ENCODE peak calls at places on chromosomes 7 and 10, in four cellular contexts. K is K562, Y is HepG2, C is H1. V is an unnamed sample.

GRCh38 chr7:6208573-6209328 is 63.7 kb downstream of the CYTH3 start:
- DNase-seq in Y (no peak), K (no peak), C (no peak), V (no peak)

GRCh38 chr10:97907830-97908229 is 58.2 kb downstream of the GOLGA7B start:
- DNase-seq in Y (no peak), K (no peak), C (no peak), V (no peak)

GRCh38 chr10:84269773-84270172 is 24.9 kb downstream of the RGR start:
- DNase-seq in K (no peak), Y (no peak), C (no peak), V (no peak)

GRCh38 chr7:23266918-23267317 is 20.3 kb downstream of the GPNMB start:
- DNase-seq in K (no peak), C (no peak), Y (no peak), V (no peak)

GRCh38 chr7:151068069-151068773 is 8.8 kb downstream of the SLC4A2 start:
- DNase-seq in Y (no peak), C (no peak), K (no peak), V (no peak)

GRCh38 chr7:103317009-103317408 is 19.8 kb downstream of the PMPCB start:
- DNase-seq in Y (no peak), C (no peak), K (no peak), V (no peak)

GRCh38 chr7:131899271-131900030 is 343.0 kb upstream of the PODXL start:
- DNase-seq in K (no peak), C (no peak), Y (no peak), V (no peak)

GRCh38 chr7:116177009-116177408 is 33.3 kb upstream of the TES start:
- DNase-seq in Y (no peak), K (no peak), C (no peak), V (no peak)

GRCh38 chr7:100220833-100221718 is 1.3 kb downstream of the PVRIG start:
- DNase-seq in K (no peak), C (no peak), Y (no peak), V (no peak)

GRCh38 chr7:107643938-107644703 is 16.5 kb upstream of the SLC26A4 start:
- DNase-seq in K (no peak), C (no peak), Y (no peak), V (no peak)

GRCh38 chr7:5630670-5631069 is 150.8 kb downstream of the RNF216 start:
- DNase-seq in C (no peak), Y (no peak), K (no peak), V (no peak)

GRCh38 chr10:110207805-110208613 is 604 bp downstream of the MXI1 start:
- DNase-seq in C (peak), Y (no peak), K (peak), V (peak)

GRCh38 chr10:110208614-110209398 is 1.4 kb downstream of the MXI1 start:
- DNase-seq in Y (no peak), K (peak), C (no peak), V (no peak)

GRCh38 chr10:110209399-110209925 is 2.1 kb downstream of the MXI1 start:
- DNase-seq in Y (no peak), K (no peak), C (peak), V (peak)

GRCh38 chr10:110205051-110205675 is 2.2 kb upstream of the MXI1 start:
- DNase-seq in Y (no peak), C (no peak), K (no peak), V (no peak)

DNA sequence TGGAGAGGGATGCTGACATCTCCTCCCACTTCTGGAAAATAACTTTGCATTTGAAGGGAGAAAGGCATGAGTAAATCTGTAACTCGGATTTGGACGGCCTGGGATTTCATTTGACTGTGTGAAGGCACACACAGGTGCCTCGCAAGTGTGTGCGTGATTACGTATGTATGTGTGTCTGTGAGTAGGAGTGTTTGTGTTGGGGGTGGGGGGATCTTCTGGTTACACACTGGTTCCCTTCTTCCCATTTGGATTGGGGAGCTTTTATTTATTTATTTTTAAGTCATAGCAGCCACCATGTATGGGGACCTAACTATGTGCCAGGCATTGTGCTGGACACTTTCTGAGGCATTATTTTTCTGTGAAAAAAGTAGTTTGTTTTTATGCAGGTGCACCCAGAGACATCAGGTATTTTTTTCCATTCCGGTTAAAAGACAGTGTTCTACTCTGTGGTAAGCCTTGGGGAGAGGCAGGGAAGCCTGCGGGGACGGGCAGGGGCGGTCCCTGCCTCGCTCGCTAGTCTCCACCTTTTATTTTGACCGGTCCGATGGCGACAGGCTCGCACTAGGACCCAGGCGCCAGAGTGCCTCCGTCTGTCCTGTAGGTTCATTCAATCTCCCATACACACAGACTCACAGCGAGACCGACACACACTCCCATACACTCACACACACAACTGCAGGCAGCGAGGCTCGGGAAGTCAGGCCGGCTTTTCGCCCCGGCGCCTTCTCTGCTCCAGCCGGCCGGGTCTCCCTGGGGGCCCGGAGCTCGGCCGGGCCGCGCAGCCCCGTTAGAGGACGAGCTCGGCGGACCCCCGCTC is at the start of gene MXI1:
- DNase-seq in K (peak), C (peak), Y (peak), V (peak)
- TF ChIP-seq USF2 in K (no peak), C (no peak), Y (no peak), V (no peak)

GRCh38 chr7:158695726-158696452 is 8.7 kb downstream of the NCAPG2 start:
- DNase-seq in K (peak), Y (peak), C (no peak), V (no peak)
- TF ChIP-seq SP1 in K (no peak), Y (no peak), C (no peak), V (no peak)

GRCh38 chr10:132532784-132533560 is 4.6 kb upstream of the INPP5A start:
- DNase-seq in C (no peak), Y (no peak), K (no peak), V (no peak)
- TF ChIP-seq USF2 in C (no peak), Y (no peak), K (no peak), V (no peak)

GRCh38 chr7:65302883-65303282 is 70.8 kb upstream of the ZNF92 start:
- DNase-seq in Y (no peak), K (no peak), C (no peak), V (no peak)

GRCh38 chr7:65308300-65308678 is 65.4 kb upstream of the ZNF92 start:
- DNase-seq in K (no peak), C (no peak), Y (no peak), V (no peak)

GRCh38 chr7:65304175-65304574 is 69.5 kb upstream of the ZNF92 start:
- DNase-seq in C (no peak), Y (no peak), K (no peak), V (no peak)

DNA sequence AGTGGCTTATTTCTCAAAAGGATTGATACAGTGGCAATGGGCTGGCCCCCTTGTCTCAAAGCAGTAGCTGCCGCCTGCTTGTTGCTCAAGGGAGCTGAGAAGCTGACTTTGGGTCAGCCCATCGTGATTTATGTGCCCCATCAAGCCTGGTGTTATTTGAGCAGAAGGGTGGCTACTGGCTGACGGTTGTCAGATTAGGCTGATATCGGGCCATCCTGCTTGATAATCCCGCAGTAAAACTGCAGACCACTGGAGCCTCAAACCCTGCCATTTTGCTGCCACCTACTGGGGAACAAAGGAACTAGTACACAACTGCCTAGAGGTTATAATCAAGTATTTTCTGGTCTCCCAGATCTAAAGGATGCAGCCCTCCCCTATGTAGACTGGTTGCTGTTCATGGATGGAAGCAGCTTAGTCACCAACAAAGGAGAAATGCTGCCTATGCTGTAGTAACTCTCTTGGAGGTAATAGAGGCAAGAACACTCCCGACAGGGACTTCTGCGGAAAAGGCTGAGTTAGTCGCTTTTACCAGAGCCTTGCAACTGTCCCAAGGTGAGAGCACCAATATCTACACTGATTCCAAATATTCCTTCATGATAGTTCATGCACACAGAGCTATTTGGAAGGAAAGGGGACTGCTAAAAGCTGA is 65.9 kb upstream of the ZNF92 start:
- DNase-seq in K (peak), C (peak), Y (peak), V (peak)
- TF ChIP-seq SP1 in K (no peak), C (no peak), Y (no peak), V (no peak)

DNA sequence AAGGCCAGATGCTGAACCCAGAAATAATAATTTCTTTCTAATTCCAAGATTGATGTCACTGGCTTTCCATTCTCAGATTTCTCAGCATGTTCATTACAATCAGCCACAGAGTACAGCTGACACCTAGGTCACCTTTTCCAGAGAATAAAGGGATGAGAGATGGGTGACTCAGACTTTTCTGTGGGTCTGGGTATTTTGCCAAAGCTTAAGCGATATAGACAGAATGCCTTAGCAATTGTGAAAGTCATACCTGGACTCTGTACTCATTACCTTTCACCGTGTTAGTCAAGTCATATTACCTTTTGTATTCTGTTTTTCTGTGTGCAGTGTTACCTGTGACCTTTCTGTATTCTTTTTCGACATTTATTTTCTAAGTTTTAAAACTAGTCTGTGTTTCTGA is 10.6 kb upstream of the PRTFDC1 start:
- DNase-seq in Y (peak), K (no peak), C (no peak), V (no peak)
- TF ChIP-seq USF2 in Y (no peak), K (no peak), C (no peak), V (no peak)

GRCh38 chr10:67668448-67668847 is 27.5 kb downstream of the CTNNA3 start:
- DNase-seq in Y (peak), C (no peak), K (no peak), V (no peak)
- TF ChIP-seq SP1 in Y (no peak), C (no peak), K (no peak), V (no peak)

DNA sequence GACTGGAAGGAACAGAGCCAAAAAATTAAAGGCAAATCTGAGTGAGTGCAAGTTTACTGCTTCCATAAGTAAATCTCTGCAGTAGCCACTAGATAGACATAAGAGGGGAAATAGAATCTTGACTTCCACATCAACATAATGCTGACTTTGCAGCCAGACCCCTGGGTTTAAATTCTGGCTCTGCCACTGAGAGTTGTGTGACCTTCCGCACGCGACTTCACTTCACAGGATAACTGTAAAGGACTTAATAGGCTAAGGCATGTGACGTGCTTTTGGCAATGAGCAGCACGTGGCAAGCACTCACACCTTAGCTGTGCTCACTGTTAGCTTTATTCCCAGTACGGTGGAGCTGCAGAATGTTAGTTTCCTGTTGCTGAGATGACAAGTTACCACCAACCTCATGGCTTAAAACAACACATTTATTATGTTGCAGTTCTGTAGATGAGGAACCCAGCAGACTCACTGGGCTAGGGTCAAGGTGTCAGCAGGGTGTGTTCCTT is 286.0 kb downstream of the CELF2 start:
- DNase-seq in K (no peak), Y (no peak), C (no peak), V (no peak)
- TF ChIP-seq USF2 in K (no peak), Y (no peak), C (no peak), V (no peak)

GRCh38 chr7:13778967-13779366 is 210.5 kb downstream of the ETV1 start:
- DNase-seq in K (no peak), C (no peak), Y (no peak), V (no peak)
- TF ChIP-seq SP1 in K (no peak), C (no peak), Y (no peak), V (no peak)